ENCODE peak calls at places on chromosome 4, in ten cellular contexts. M is tibial nerve, K is choroid plexus epithelial cell, H is heart left ventricle, Z is heart right ventricle, Y is GM12864, U is cardiac muscle cell, D is lung, V is endodermal cell, J is left lung. S is an unnamed sample.

GRCh38 chr4:156931267-156931666 is 40.3 kb downstream of the PDGFC start:
- DNase-seq in D (no peak), J (no peak), Y (no peak), H (no peak), Z (no peak), V (no peak), K (peak; percentile 92), M (no peak), U (peak; percentile 80), S (peak; percentile 57)

GRCh38 chr4:169179609-169180526 is 90.9 kb downstream of the SH3RF1 start:
- DNase-seq in V (no peak), J (no peak), Y (no peak), Z (no peak), K (peak; percentile 56), M (no peak), U (no peak), H (no peak), D (no peak), S (no peak)

GRCh38 chr4:31052519-31052918 is 332.4 kb downstream of the PCDH7 start:
- DNase-seq in Y (no peak), V (no peak), K (no peak), U (no peak), D (no peak), Z (no peak), J (no peak), H (no peak), M (no peak), S (no peak)

GRCh38 chr4:1685604-1686150 is 1.6 kb upstream of the FAM53A start:
- DNase-seq in J (no peak), U (no peak), Z (no peak), D (no peak), K (no peak), M (no peak), V (no peak), H (no peak), Y (no peak), S (no peak)

GRCh38 chr4:74715731-74716435 is 78.4 kb downstream of the BTC start:
- DNase-seq in K (no peak), H (no peak), D (no peak), Z (no peak), M (no peak), J (no peak), V (no peak), Y (no peak), U (no peak), S (no peak)

GRCh38 chr4:77021614-77022089 is 54.1 kb downstream of the CCNI start:
- DNase-seq in Z (no peak), U (peak; percentile 95), M (no peak), J (no peak), D (no peak), V (no peak), Y (no peak), H (no peak), K (peak; percentile 94), S (peak; percentile 82)

GRCh38 chr4:138259801-138260200 is 17.7 kb upstream of the SLC7A11 start:
- DNase-seq in J (no peak), M (no peak), U (peak; percentile 61), Y (no peak), V (no peak), Z (no peak), K (peak; percentile 66), D (no peak), H (no peak), S (no peak)

GRCh38 chr4:98143001-98143899 is at the start of gene STPG2:
- DNase-seq in D (peak; percentile 94), U (peak; percentile 94), H (peak; percentile 96), J (peak; percentile 97), Z (peak; percentile 95), Y (peak; percentile 77), V (peak; percentile 97), K (peak; percentile 94), M (peak; percentile 70), S (peak; percentile 42)

GRCh38 chr4:109398928-109399327 is 34.7 kb upstream of the SEC24B start:
- DNase-seq in V (no peak), K (no peak), Y (no peak), Z (no peak), D (no peak), U (no peak), H (no peak), M (no peak), J (no peak), S (no peak)

GRCh38 chr4:146274774-146275173 is 60.4 kb downstream of the REELD1 start:
- DNase-seq in H (no peak), J (no peak), Y (no peak), U (no peak), K (no peak), Z (no peak), M (no peak), D (no peak), V (no peak), S (no peak)

GRCh38 chr4:1504786-1505500 is 98.7 kb upstream of the NKX1-1 start:
- DNase-seq in M (no peak), H (no peak), Y (no peak), D (no peak), V (peak; percentile 11), J (peak; percentile 21), Z (no peak), U (no peak), K (no peak), S (no peak)

GRCh38 chr4:86993909-86994672 is 59.3 kb downstream of the AFF1 start:
- DNase-seq in D (no peak), Z (no peak), J (no peak), H (no peak), K (no peak), U (no peak), Y (no peak), V (no peak), M (no peak), S (no peak)

GRCh38 chr4:115234405-115235093 is 121.1 kb upstream of the NDST4 start:
- DNase-seq in V (peak; percentile 47), K (peak; percentile 20), J (no peak), U (no peak), Y (no peak), D (no peak), H (no peak), Z (no peak), M (peak; percentile 9), S (no peak)

GRCh38 chr4:95693594-95693993 is 144.8 kb upstream of the UNC5C start:
- DNase-seq in H (no peak), D (no peak), K (peak; percentile 71), Y (no peak), Z (no peak), V (peak; percentile 54), U (peak; percentile 46), M (no peak), J (no peak), S (no peak)
- H3K4me3 ChIP-seq in H (no peak overlapping the region), D (no peak overlapping the region), K (no peak overlapping the region), Y (no peak overlapping the region), Z (no peak overlapping the region), V (no peak overlapping the region), U (no peak overlapping the region), M (no peak overlapping the region), J (no peak overlapping the region), S (no peak overlapping the region)

GRCh38 chr4:42306221-42307109 is 90.8 kb upstream of the SHISA3 start:
- DNase-seq in Z (no peak), H (peak; percentile 42), Y (no peak), V (peak; percentile 6), D (no peak), M (peak; percentile 45), K (no peak), J (no peak), U (peak; percentile 10), S (no peak)

GRCh38 chr4:42302348-42302747 is 94.9 kb upstream of the SHISA3 start:
- DNase-seq in Y (no peak), M (peak; percentile 48), K (peak; percentile 4), V (peak; percentile 91), H (no peak), J (no peak), Z (no peak), U (peak; percentile 53), D (no peak), S (no peak)
- TF ChIP-seq CTCF in Y (peak; percentile 21), M (no peak), K (peak; percentile 24), V (peak; percentile 69), H (no peak), J (no peak), Z (peak; percentile 16), U (peak; percentile 35), D (no peak), S (no peak)

DNA sequence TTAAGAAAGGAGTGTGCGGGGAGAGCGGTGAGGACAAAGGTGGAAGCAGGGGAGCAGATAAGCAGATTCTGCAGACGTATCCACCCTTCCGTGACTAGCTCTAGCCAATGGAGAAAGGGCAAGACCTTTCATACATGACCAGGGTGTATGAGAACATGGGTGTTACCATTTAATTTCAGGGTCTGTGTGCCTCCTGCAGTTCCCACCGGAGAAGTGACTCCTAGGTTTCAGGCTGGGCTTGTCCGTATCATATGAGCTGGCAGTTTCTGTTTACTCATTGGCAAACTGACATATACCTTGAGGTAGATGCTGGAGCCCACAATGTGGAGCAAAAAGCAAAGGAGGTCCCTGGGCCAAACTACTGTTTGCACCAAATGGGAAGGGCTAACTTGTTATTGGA is 6.8 kb downstream of the RBM47 start:
- DNase-seq in Z (no peak), Y (peak; percentile 49), J (no peak), U (no peak), K (no peak), H (no peak), D (no peak), V (no peak), M (no peak), S (no peak)
- H3K4me3 ChIP-seq in Z (no peak overlapping the region), Y (no peak overlapping the region), J (no peak overlapping the region), U (no peak overlapping the region), K (no peak overlapping the region), H (no peak overlapping the region), D (no peak overlapping the region), V (no peak overlapping the region), M (no peak overlapping the region), S (no peak overlapping the region)

GRCh38 chr4:16116019-16116418 is 32.2 kb upstream of the PROM1 start:
- DNase-seq in J (no peak), Y (no peak), H (peak; percentile 34), Z (no peak), M (no peak), U (no peak), K (no peak), D (no peak), V (peak; percentile 16), S (no peak)

GRCh38 chr4:16111533-16111932 is 27.7 kb upstream of the PROM1 start:
- DNase-seq in Z (no peak), D (no peak), V (peak; percentile 8), U (no peak), H (no peak), J (no peak), M (no peak), K (no peak), Y (no peak), S (no peak)

GRCh38 chr4:16116493-16116990 is 32.7 kb upstream of the PROM1 start:
- DNase-seq in Z (no peak), J (no peak), M (no peak), Y (no peak), D (no peak), K (no peak), V (peak; percentile 13), U (no peak), H (no peak), S (no peak)

GRCh38 chr4:16114546-16114945 is 30.7 kb upstream of the PROM1 start:
- DNase-seq in D (no peak), H (no peak), M (no peak), K (no peak), Y (no peak), J (no peak), V (peak; percentile 12), Z (no peak), U (no peak), S (no peak)

DNA sequence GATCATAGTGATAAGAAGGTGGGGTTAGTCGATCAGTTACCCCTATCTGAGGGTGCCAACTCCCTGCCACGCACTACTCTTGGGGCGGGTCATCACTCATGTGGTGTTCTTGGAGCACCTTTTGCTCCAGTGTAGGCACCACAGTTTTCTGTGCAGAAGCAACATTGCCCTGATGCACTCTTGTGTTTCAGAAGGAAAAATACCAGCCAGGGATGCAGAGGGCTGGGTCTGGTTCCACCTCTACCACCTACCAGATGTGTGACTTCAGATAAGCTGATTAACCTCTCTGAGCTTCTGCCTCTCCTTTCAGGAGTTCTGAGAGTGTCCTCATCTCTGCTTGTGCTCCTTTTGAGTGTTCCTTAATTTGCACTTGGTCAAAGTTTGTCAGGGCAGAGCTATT is 29.9 kb upstream of the PROM1 start:
- DNase-seq in J (no peak), K (no peak), V (peak; percentile 30), M (no peak), Y (no peak), Z (no peak), H (no peak), U (no peak), D (no peak), S (no peak)
- TF ChIP-seq CTCF in J (no peak), K (no peak), V (no peak), M (no peak), Y (no peak), Z (no peak), H (no peak), U (no peak), D (no peak), S (no peak)